ENCODE peak calls at places on chromosome 16, in six cellular contexts. One of them, this sample, is unnamed.

GRCh38 chr16:84741351-84741791 is 41.6 kb downstream of the USP10 start:
- DNase-seq in neural progenitor cell: no peak
- DNase-seq in neuronal stem cell: no peak
- DNase-seq in cardiac muscle cell: peak; percentile 43
- DNase-seq in colonic mucosa: no peak
- DNase-seq in CD8-positive, alpha-beta memory T cell: no peak
- DNase-seq in this sample: no peak

GRCh38 chr16:3182608-3183444 is 5.2 kb upstream of the OR1F1 start:
- DNase-seq in neural progenitor cell: peak; percentile 73
- DNase-seq in neuronal stem cell: no peak
- DNase-seq in cardiac muscle cell: peak; percentile 57
- DNase-seq in colonic mucosa: peak; percentile 59
- DNase-seq in CD8-positive, alpha-beta memory T cell: peak; percentile 63
- DNase-seq in this sample: no peak

GRCh38 chr16:85923153-85924021 is 24.4 kb downstream of the IRF8 start:
- DNase-seq in neural progenitor cell: no peak
- DNase-seq in neuronal stem cell: no peak
- DNase-seq in cardiac muscle cell: peak; percentile 70
- DNase-seq in colonic mucosa: no peak
- DNase-seq in CD8-positive, alpha-beta memory T cell: no peak
- DNase-seq in this sample: peak; percentile 56

GRCh38 chr16:27795992-27796614 is 246.2 kb downstream of the KATNIP start:
- DNase-seq in neural progenitor cell: peak; percentile 85
- DNase-seq in neuronal stem cell: peak; percentile 66
- DNase-seq in cardiac muscle cell: peak; percentile 62
- DNase-seq in colonic mucosa: peak; percentile 34
- DNase-seq in CD8-positive, alpha-beta memory T cell: no peak
- DNase-seq in this sample: peak; percentile 52

GRCh38 chr16:86298166-86299131 is 211.9 kb upstream of the FOXF1 start:
- DNase-seq in neural progenitor cell: peak; percentile 7
- DNase-seq in neuronal stem cell: no peak
- DNase-seq in cardiac muscle cell: no peak
- DNase-seq in colonic mucosa: no peak
- DNase-seq in CD8-positive, alpha-beta memory T cell: no peak
- DNase-seq in this sample: no peak

GRCh38 chr16:58264007-58264406 is 30.8 kb downstream of the PRSS54 start:
- DNase-seq in neural progenitor cell: no peak
- DNase-seq in neuronal stem cell: no peak
- DNase-seq in cardiac muscle cell: no peak
- DNase-seq in colonic mucosa: no peak
- DNase-seq in CD8-positive, alpha-beta memory T cell: no peak
- DNase-seq in this sample: no peak

GRCh38 chr16:88333645-88334516 is 48.9 kb upstream of the ZNF469 start:
- DNase-seq in neural progenitor cell: no peak
- DNase-seq in neuronal stem cell: no peak
- DNase-seq in cardiac muscle cell: no peak
- DNase-seq in colonic mucosa: no peak
- DNase-seq in CD8-positive, alpha-beta memory T cell: no peak
- DNase-seq in this sample: no peak

GRCh38 chr16:14334366-14335105 is 263.4 kb downstream of the MRTFB start:
- DNase-seq in neural progenitor cell: no peak
- DNase-seq in neuronal stem cell: no peak
- DNase-seq in cardiac muscle cell: peak; percentile 75
- DNase-seq in colonic mucosa: no peak
- DNase-seq in CD8-positive, alpha-beta memory T cell: no peak
- DNase-seq in this sample: no peak

GRCh38 chr16:86751081-86752030 is 173.0 kb downstream of the FOXL1 start:
- DNase-seq in neural progenitor cell: no peak
- DNase-seq in neuronal stem cell: no peak
- DNase-seq in cardiac muscle cell: peak; percentile 83
- DNase-seq in colonic mucosa: no peak
- DNase-seq in CD8-positive, alpha-beta memory T cell: no peak
- DNase-seq in this sample: no peak

GRCh38 chr16:63890072-63890471 is 1231.8 kb downstream of the CDH11 start:
- DNase-seq in neural progenitor cell: no peak
- DNase-seq in neuronal stem cell: no peak
- DNase-seq in cardiac muscle cell: peak; percentile 78
- DNase-seq in colonic mucosa: peak; percentile 21
- DNase-seq in CD8-positive, alpha-beta memory T cell: no peak
- DNase-seq in this sample: no peak

GRCh38 chr16:89039756-89040155 is 53.9 kb upstream of the ACSF3 start:
- DNase-seq in neural progenitor cell: no peak
- DNase-seq in neuronal stem cell: no peak
- DNase-seq in cardiac muscle cell: no peak
- DNase-seq in colonic mucosa: no peak
- DNase-seq in CD8-positive, alpha-beta memory T cell: no peak
- DNase-seq in this sample: peak; percentile 71

GRCh38 chr16:77794586-77794985 is 6.2 kb downstream of the VAT1L start:
- DNase-seq in neural progenitor cell: no peak
- DNase-seq in neuronal stem cell: no peak
- DNase-seq in cardiac muscle cell: peak; percentile 17
- DNase-seq in colonic mucosa: no peak
- DNase-seq in CD8-positive, alpha-beta memory T cell: no peak
- DNase-seq in this sample: no peak

GRCh38 chr16:16029431-16030011 is 80.1 kb downstream of the ABCC1 start:
- DNase-seq in neural progenitor cell: no peak
- DNase-seq in neuronal stem cell: no peak
- DNase-seq in cardiac muscle cell: peak; percentile 43
- DNase-seq in colonic mucosa: no peak
- DNase-seq in CD8-positive, alpha-beta memory T cell: no peak
- DNase-seq in this sample: no peak

GRCh38 chr16:26511463-26511862 is 555.3 kb upstream of the C16orf82 start:
- DNase-seq in neural progenitor cell: no peak
- DNase-seq in neuronal stem cell: no peak
- DNase-seq in cardiac muscle cell: no peak
- DNase-seq in colonic mucosa: no peak
- DNase-seq in CD8-positive, alpha-beta memory T cell: no peak
- DNase-seq in this sample: no peak

GRCh38 chr16:90010676-90011075 is 8.6 kb downstream of the DBNDD1 start:
- DNase-seq in neural progenitor cell: no peak
- DNase-seq in neuronal stem cell: no peak
- DNase-seq in cardiac muscle cell: no peak
- DNase-seq in colonic mucosa: no peak
- DNase-seq in CD8-positive, alpha-beta memory T cell: no peak
- DNase-seq in this sample: no peak

GRCh38 chr16:71555230-71555891 is 21.5 kb downstream of the TAT start:
- DNase-seq in neural progenitor cell: no peak
- DNase-seq in neuronal stem cell: no peak
- DNase-seq in cardiac muscle cell: peak; percentile 72
- DNase-seq in colonic mucosa: no peak
- DNase-seq in CD8-positive, alpha-beta memory T cell: no peak
- DNase-seq in this sample: no peak

GRCh38 chr16:54503436-54503835 is 216.8 kb upstream of the IRX3 start:
- DNase-seq in neural progenitor cell: no peak
- DNase-seq in neuronal stem cell: no peak
- DNase-seq in cardiac muscle cell: peak; percentile 55
- DNase-seq in colonic mucosa: no peak
- DNase-seq in CD8-positive, alpha-beta memory T cell: no peak
- DNase-seq in this sample: no peak

GRCh38 chr16:1494129-1494640 is 1.0 kb downstream of the TELO2 start:
- DNase-seq in neural progenitor cell: peak; percentile 48
- DNase-seq in neuronal stem cell: no peak
- DNase-seq in cardiac muscle cell: peak; percentile 88
- DNase-seq in colonic mucosa: peak; percentile 31
- DNase-seq in CD8-positive, alpha-beta memory T cell: no peak
- DNase-seq in this sample: peak; percentile 88

GRCh38 chr16:89616576-89617437 is 3.4 kb downstream of the DPEP1 start:
- DNase-seq in neural progenitor cell: no peak
- DNase-seq in neuronal stem cell: no peak
- DNase-seq in cardiac muscle cell: no peak
- DNase-seq in colonic mucosa: no peak
- DNase-seq in CD8-positive, alpha-beta memory T cell: peak; percentile 58
- DNase-seq in this sample: no peak

GRCh38 chr16:13920510-13920818 is 510 bp downstream of the ERCC4 start:
- DNase-seq in neural progenitor cell: no peak
- DNase-seq in neuronal stem cell: no peak
- DNase-seq in cardiac muscle cell: no peak
- DNase-seq in colonic mucosa: no peak
- DNase-seq in CD8-positive, alpha-beta memory T cell: no peak
- DNase-seq in this sample: no peak

GRCh38 chr16:63337264-63337663 is 1301.0 kb upstream of the CDH8 start:
- DNase-seq in neural progenitor cell: no peak
- DNase-seq in neuronal stem cell: no peak
- DNase-seq in cardiac muscle cell: no peak
- DNase-seq in colonic mucosa: no peak
- DNase-seq in CD8-positive, alpha-beta memory T cell: no peak
- DNase-seq in this sample: no peak

GRCh38 chr16:31764103-31764502 is 109.5 kb upstream of the ZNF267 start:
- DNase-seq in neural progenitor cell: no peak
- DNase-seq in neuronal stem cell: no peak
- DNase-seq in cardiac muscle cell: no peak
- DNase-seq in colonic mucosa: no peak
- DNase-seq in CD8-positive, alpha-beta memory T cell: no peak
- DNase-seq in this sample: no peak

DNA sequence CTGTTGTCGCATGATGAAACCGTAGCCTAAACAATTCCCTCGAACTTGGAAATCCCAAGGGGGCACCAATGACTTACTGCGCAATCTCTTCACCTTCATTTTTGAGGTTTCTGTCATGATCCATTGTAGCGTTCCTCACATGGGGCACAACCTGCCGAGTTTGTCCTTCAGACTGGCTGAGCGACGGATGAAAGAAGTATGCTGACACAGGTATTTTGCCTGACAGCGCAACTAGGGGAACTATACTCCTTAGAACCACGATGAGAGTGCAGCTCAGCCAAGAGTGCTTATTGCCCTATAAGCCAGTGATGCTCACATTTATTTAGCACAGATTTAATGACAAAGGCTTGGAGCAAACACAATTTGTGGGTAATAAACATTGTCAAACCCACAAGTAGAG is 106.3 kb upstream of the ZNF267 start:
- DNase-seq in neural progenitor cell: no peak
- DNase-seq in neuronal stem cell: no peak
- DNase-seq in cardiac muscle cell: no peak
- DNase-seq in colonic mucosa: no peak
- DNase-seq in CD8-positive, alpha-beta memory T cell: no peak
- DNase-seq in this sample: no peak
- H3K9me3 ChIP-seq in neural progenitor cell: peaks cover 27% of the 10 kb centered on the region
- H3K9me3 ChIP-seq in neuronal stem cell: peaks cover 18% of the 10 kb centered on the region
- H3K9me3 ChIP-seq in cardiac muscle cell: peaks cover 5% of the 10 kb centered on the region
- H3K9me3 ChIP-seq in colonic mucosa: peaks cover 7% of the 10 kb centered on the region
- H3K9me3 ChIP-seq in CD8-positive, alpha-beta memory T cell: peaks cover 64% of the 10 kb centered on the region
- H3K9me3 ChIP-seq in this sample: peaks cover 86% of the 10 kb centered on the region

GRCh38 chr16:30984669-30985400 is at the start of gene HSD3B7:
- DNase-seq in neural progenitor cell: peak; percentile 90
- DNase-seq in neuronal stem cell: peak; percentile 77
- DNase-seq in cardiac muscle cell: peak; percentile 85
- DNase-seq in colonic mucosa: peak; percentile 95
- DNase-seq in CD8-positive, alpha-beta memory T cell: peak; percentile 84
- DNase-seq in this sample: peak; percentile 96
- H3K27ac ChIP-seq in neural progenitor cell: no peak within 1 kb of the TSS
- H3K27ac ChIP-seq in neuronal stem cell: no peak within 1 kb of the TSS
- H3K27ac ChIP-seq in cardiac muscle cell: no peak within 1 kb of the TSS
- H3K27ac ChIP-seq in colonic mucosa: peak within 1 kb of the TSS; percentile 53
- H3K27ac ChIP-seq in CD8-positive, alpha-beta memory T cell: no peak within 1 kb of the TSS
- H3K27ac ChIP-seq in this sample: peak within 1 kb of the TSS; percentile 43

GRCh38 chr16:55508941-55509920 is at the start of gene LPCAT2:
- DNase-seq in neural progenitor cell: peak; percentile 95
- DNase-seq in neuronal stem cell: peak; percentile 76
- DNase-seq in cardiac muscle cell: peak; percentile 91
- DNase-seq in colonic mucosa: peak; percentile 94
- DNase-seq in CD8-positive, alpha-beta memory T cell: no peak
- DNase-seq in this sample: peak; percentile 92

GRCh38 chr16:55506083-55506482 is 2.8 kb upstream of the LPCAT2 start:
- DNase-seq in neural progenitor cell: no peak
- DNase-seq in neuronal stem cell: no peak
- DNase-seq in cardiac muscle cell: no peak
- DNase-seq in colonic mucosa: peak; percentile 58
- DNase-seq in CD8-positive, alpha-beta memory T cell: no peak
- DNase-seq in this sample: no peak

GRCh38 chr16:55506708-55507107 is 2.2 kb upstream of the LPCAT2 start:
- DNase-seq in neural progenitor cell: no peak
- DNase-seq in neuronal stem cell: no peak
- DNase-seq in cardiac muscle cell: no peak
- DNase-seq in colonic mucosa: no peak
- DNase-seq in CD8-positive, alpha-beta memory T cell: no peak
- DNase-seq in this sample: no peak

GRCh38 chr16:55510185-55510805 is 1.4 kb downstream of the LPCAT2 start:
- DNase-seq in neural progenitor cell: no peak
- DNase-seq in neuronal stem cell: no peak
- DNase-seq in cardiac muscle cell: no peak
- DNase-seq in colonic mucosa: no peak
- DNase-seq in CD8-positive, alpha-beta memory T cell: no peak
- DNase-seq in this sample: no peak

DNA sequence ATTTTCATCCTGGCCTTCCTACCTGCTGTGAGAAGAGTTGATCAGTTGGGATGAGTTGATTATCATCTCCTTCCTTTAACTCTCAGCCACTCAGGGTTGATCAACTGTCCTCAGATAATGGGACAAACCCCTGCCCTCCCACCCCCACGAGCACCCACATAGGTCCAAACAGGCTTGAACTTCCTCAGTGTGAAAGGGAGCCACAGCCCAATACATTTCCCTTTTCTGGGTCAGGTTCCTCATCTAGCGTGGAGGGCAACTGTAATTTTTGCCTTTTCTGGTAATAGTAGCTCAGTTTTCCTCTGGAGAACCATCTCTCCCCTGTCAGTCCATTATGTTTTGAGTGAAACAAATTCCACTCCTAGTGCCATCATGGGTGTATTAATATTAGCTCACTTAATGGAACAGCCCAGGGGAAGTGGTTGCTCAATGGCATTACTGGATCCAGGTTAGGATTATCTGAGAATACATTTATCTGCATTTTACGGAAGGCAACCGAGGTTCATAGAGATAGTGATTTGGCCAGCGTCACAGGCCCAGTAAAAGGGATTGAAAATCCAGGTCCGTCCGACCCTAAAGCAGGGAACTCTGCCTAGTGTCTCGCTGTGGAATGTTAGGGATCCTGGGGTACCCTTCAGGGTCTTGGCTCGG is 476 bp upstream of the LPCAT2 start:
- DNase-seq in neural progenitor cell: no peak
- DNase-seq in neuronal stem cell: no peak
- DNase-seq in cardiac muscle cell: no peak
- DNase-seq in colonic mucosa: no peak
- DNase-seq in CD8-positive, alpha-beta memory T cell: no peak
- DNase-seq in this sample: no peak
- H3K4me3 ChIP-seq in neural progenitor cell: no peak overlapping the region
- H3K4me3 ChIP-seq in neuronal stem cell: no peak overlapping the region
- H3K4me3 ChIP-seq in cardiac muscle cell: no peak overlapping the region
- H3K4me3 ChIP-seq in colonic mucosa: peak overlapping the region; percentile 70
- H3K4me3 ChIP-seq in CD8-positive, alpha-beta memory T cell: no peak overlapping the region
- H3K4me3 ChIP-seq in this sample: peak overlapping the region; percentile 58

GRCh38 chr16:67114793-67115192 is 5.1 kb downstream of the PHAF1 start:
- DNase-seq in neural progenitor cell: no peak
- DNase-seq in neuronal stem cell: no peak
- DNase-seq in cardiac muscle cell: no peak
- DNase-seq in colonic mucosa: no peak
- DNase-seq in CD8-positive, alpha-beta memory T cell: no peak
- DNase-seq in this sample: no peak

GRCh38 chr16:67117716-67118115 is 8.0 kb downstream of the PHAF1 start:
- DNase-seq in neural progenitor cell: no peak
- DNase-seq in neuronal stem cell: no peak
- DNase-seq in cardiac muscle cell: no peak
- DNase-seq in colonic mucosa: no peak
- DNase-seq in CD8-positive, alpha-beta memory T cell: no peak
- DNase-seq in this sample: no peak

GRCh38 chr16:67120025-67120424 is 10.3 kb downstream of the PHAF1 start:
- DNase-seq in neural progenitor cell: no peak
- DNase-seq in neuronal stem cell: no peak
- DNase-seq in cardiac muscle cell: no peak
- DNase-seq in colonic mucosa: no peak
- DNase-seq in CD8-positive, alpha-beta memory T cell: no peak
- DNase-seq in this sample: no peak

GRCh38 chr16:67115649-67116048 is 5.9 kb downstream of the PHAF1 start:
- DNase-seq in neural progenitor cell: no peak
- DNase-seq in neuronal stem cell: no peak
- DNase-seq in cardiac muscle cell: peak; percentile 44
- DNase-seq in colonic mucosa: no peak
- DNase-seq in CD8-positive, alpha-beta memory T cell: no peak
- DNase-seq in this sample: no peak

GRCh38 chr16:67116388-67117311 is 6.9 kb downstream of the PHAF1 start:
- DNase-seq in neural progenitor cell: no peak
- DNase-seq in neuronal stem cell: no peak
- DNase-seq in cardiac muscle cell: peak; percentile 17
- DNase-seq in colonic mucosa: no peak
- DNase-seq in CD8-positive, alpha-beta memory T cell: no peak
- DNase-seq in this sample: no peak
- H3K9me3 ChIP-seq in neural progenitor cell: no peaks in the 10 kb centered on the region
- H3K9me3 ChIP-seq in neuronal stem cell: peaks cover 2% of the 10 kb centered on the region
- H3K9me3 ChIP-seq in cardiac muscle cell: no peaks in the 10 kb centered on the region
- H3K9me3 ChIP-seq in colonic mucosa: no peaks in the 10 kb centered on the region
- H3K9me3 ChIP-seq in CD8-positive, alpha-beta memory T cell: no peaks in the 10 kb centered on the region
- H3K9me3 ChIP-seq in this sample: no peaks in the 10 kb centered on the region